ENCODE peak calls at places on chromosomes 16 and 17, in four cellular contexts. D, V, I and E are unnamed samples.

GRCh38 chr17:19388791-19389190 is 1.8 kb upstream of the MFAP4 start:
- DNase-seq in D (no peak), V (no peak), I (no peak), E (no peak)

GRCh38 chr16:19722269-19722952 is 4.3 kb downstream of the IQCK start:
- DNase-seq in D (no peak), V (no peak), I (no peak), E (no peak)

GRCh38 chr17:83069571-83069906 is 9.9 kb upstream of the METRNL start:
- DNase-seq in D (no peak), V (no peak), I (no peak), E (no peak)

GRCh38 chr16:56824335-56824734 is 40.7 kb upstream of the SLC12A3 start:
- DNase-seq in D (no peak), V (no peak), I (no peak), E (no peak)

GRCh38 chr17:40058865-40059264 is 3.9 kb upstream of the THRA start:
- DNase-seq in D (no peak), V (no peak), I (no peak), E (no peak)

GRCh38 chr17:79621151-79621940 is 10.5 kb upstream of the RBFOX3 start:
- DNase-seq in D (no peak), V (no peak), I (no peak), E (no peak)

GRCh38 chr17:13228711-13229110 is 210.9 kb upstream of the ELAC2 start:
- DNase-seq in D (no peak), V (no peak), I (no peak), E (no peak)

GRCh38 chr16:20773679-20774078 is 9.9 kb downstream of the ACSM3 start:
- DNase-seq in D (no peak), V (no peak), I (no peak), E (no peak)

GRCh38 chr16:88924834-88925539 is 52.0 kb downstream of the CBFA2T3 start:
- DNase-seq in D (peak), V (no peak), I (peak), E (no peak)

GRCh38 chr17:73340093-73340596 is 28.3 kb upstream of the CDC42EP4 start:
- DNase-seq in D (peak), V (no peak), I (peak), E (no peak)

GRCh38 chr17:19019041-19019941 is 14.7 kb upstream of the FAM83G start:
- DNase-seq in D (no peak), V (no peak), I (no peak), E (no peak)

GRCh38 chr17:3893003-3893719 is at the start of gene CAMKK1:
- DNase-seq in D (no peak), V (peak), I (peak), E (peak)